ENCODE peak calls at places on chromosomes 4 and X, in nine cellular contexts. M, F, R, Q, G, I, Z, W and O are unnamed samples.

GRCh38 chr4:42627887-42628646 is 28.8 kb downstream of the ATP8A1 start:
- DNase-seq in M (no peak), F (no peak), R (peak), Q (no peak), G (no peak), I (peak), Z (peak), W (no peak), O (peak)

GRCh38 chr4:68175562-68176155 is 46.0 kb upstream of the TMPRSS11F start:
- DNase-seq in M (no peak), F (peak), R (peak), Q (peak), G (peak), I (peak), Z (no peak), W (no peak), O (peak)

GRCh38 chr4:156998500-156999174 is 27.0 kb upstream of the PDGFC start:
- DNase-seq in M (no peak), F (no peak), R (no peak), Q (no peak), G (no peak), I (no peak), Z (no peak), W (no peak), O (no peak)

GRCh38 chr4:7694256-7694775 is 245.3 kb downstream of the AFAP1 start:
- DNase-seq in M (no peak), F (no peak), R (peak), Q (no peak), G (no peak), I (no peak), Z (no peak), W (no peak), O (no peak)

GRCh38 chr4:14308229-14308651 is 680.7 kb upstream of the BOD1L1 start:
- DNase-seq in M (no peak), F (no peak), R (no peak), Q (no peak), G (no peak), I (no peak), Z (no peak), W (no peak), O (no peak)

GRCh38 chrX:108437789-108438623 is at the start of gene COL4A6:
- DNase-seq in M (no peak), F (no peak), R (no peak), Q (peak), G (peak), I (no peak), Z (no peak), W (no peak), O (no peak)

GRCh38 chrX:41960142-41960541 is 36.8 kb upstream of the CASK start:
- DNase-seq in M (no peak), F (no peak), R (no peak), Q (no peak), G (no peak), I (no peak), Z (no peak), W (no peak), O (no peak)

GRCh38 chrX:38515291-38515690 is 46.1 kb upstream of the TSPAN7 start:
- DNase-seq in M (no peak), F (no peak), R (no peak), Q (no peak), G (no peak), I (no peak), Z (no peak), W (no peak), O (no peak)

GRCh38 chr4:67204441-67204840 is 340.9 kb downstream of the CENPC start:
- DNase-seq in M (no peak), F (no peak), R (no peak), Q (no peak), G (no peak), I (no peak), Z (no peak), W (no peak), O (no peak)

GRCh38 chr4:2937986-2938385 is 25.2 kb downstream of the NOP14 start:
- DNase-seq in M (no peak), F (no peak), R (no peak), Q (no peak), G (no peak), I (no peak), Z (peak), W (no peak), O (no peak)

GRCh38 chr4:144666539-144667175 is 20.7 kb downstream of the HHIP start:
- DNase-seq in M (no peak), F (no peak), R (no peak), Q (peak), G (peak), I (no peak), Z (no peak), W (no peak), O (no peak)

GRCh38 chr4:168475745-168476144 is 4.5 kb downstream of the DDX60L start:
- DNase-seq in M (no peak), F (no peak), R (no peak), Q (peak), G (no peak), I (no peak), Z (no peak), W (no peak), O (no peak)

GRCh38 chr4:54625391-54625790 is 32.4 kb upstream of the KIT start:
- DNase-seq in M (no peak), F (no peak), R (no peak), Q (no peak), G (no peak), I (no peak), Z (no peak), W (no peak), O (no peak)

GRCh38 chr4:76605099-76605563 is 170.1 kb downstream of the SHROOM3 start:
- DNase-seq in M (no peak), F (no peak), R (no peak), Q (no peak), G (peak), I (no peak), Z (no peak), W (no peak), O (no peak)